ENCODE peak calls at places on chromosomes 4 and X, in five cellular contexts. A is GM12878, W is WTC11, H is K562, G is HepG2. Y is an unnamed sample.

GRCh38 chrX:21723097-21723496 is 34.8 kb downstream of the SMPX start:
- DNase-seq in H (no peak), G (no peak), W (no peak), A (no peak), Y (no peak)

GRCh38 chr4:91840359-91840758 is 463.4 kb upstream of the GRID2 start:
- DNase-seq in G (peak), A (no peak), W (no peak), H (no peak), Y (no peak)

GRCh38 chr4:7826909-7827306 is 112.8 kb downstream of the AFAP1 start:
- DNase-seq in W (no peak), G (no peak), H (no peak), A (no peak), Y (no peak)

GRCh38 chr4:39166670-39167069 is 15.7 kb upstream of the WDR19 start:
- DNase-seq in A (no peak), H (no peak), W (no peak), G (no peak), Y (no peak)

GRCh38 chr4:163166041-163166579 is 580 bp downstream of the NAF1 start:
- DNase-seq in H (peak), G (peak), W (peak), A (no peak), Y (peak)

GRCh38 chrX:151974336-151975227 is at the start of gene GABRE:
- DNase-seq in A (no peak), G (no peak), W (peak), H (peak), Y (no peak)

GRCh38 chr4:54723786-54724185 is 66.0 kb downstream of the KIT start:
- DNase-seq in G (no peak), A (no peak), W (no peak), H (no peak), Y (no peak)

GRCh38 chr4:68368566-68369473 is 18.9 kb upstream of the YTHDC1 start:
- DNase-seq in G (no peak), A (no peak), W (no peak), H (no peak), Y (no peak)

GRCh38 chr4:3481113-3481531 is 18.0 kb downstream of the DOK7 start:
- DNase-seq in G (no peak), A (no peak), W (no peak), H (no peak), Y (peak)

GRCh38 chrX:100654256-100654655 is 10.3 kb downstream of the SRPX2 start:
- DNase-seq in G (no peak), A (no peak), W (no peak), H (no peak), Y (no peak)

GRCh38 chr4:54913751-54914526 is 211.5 kb downstream of the KDR start:
- DNase-seq in G (peak), W (no peak), A (no peak), H (no peak), Y (no peak)

GRCh38 chr4:7518871-7519637 is 84.3 kb upstream of the PSAPL1 start:
- DNase-seq in H (no peak), W (no peak), A (no peak), G (no peak), Y (no peak)

GRCh38 chr4:170675568-170676262 is 586.0 kb upstream of the AADAT start:
- DNase-seq in H (no peak), A (no peak), W (no peak), G (no peak), Y (no peak)

DNA sequence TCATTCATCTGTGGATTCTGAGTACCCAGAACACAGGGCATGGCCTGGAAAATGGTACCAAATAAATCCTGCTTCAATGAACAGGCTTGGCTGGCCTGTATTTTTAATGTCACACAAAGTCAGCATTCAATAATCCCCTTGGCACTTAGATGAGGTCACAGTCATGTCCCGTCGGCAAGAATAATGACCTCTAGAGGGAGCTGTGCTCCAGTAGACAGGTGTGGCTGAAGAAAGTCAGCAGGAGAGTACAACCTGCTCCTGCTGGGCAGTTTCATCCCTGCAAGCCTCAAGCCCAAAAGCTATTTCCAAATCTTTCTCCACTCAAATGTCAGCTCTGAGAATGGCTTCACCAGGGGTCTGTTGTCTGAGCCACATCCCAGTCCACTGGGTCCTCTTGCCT is 404.0 kb upstream of the F9 start:
- DNase-seq in A (no peak), H (peak), G (peak), W (peak), Y (peak)
- TF ChIP-seq SP1 in A (no peak), H (no peak), G (no peak), W (no peak), Y (no peak)

DNA sequence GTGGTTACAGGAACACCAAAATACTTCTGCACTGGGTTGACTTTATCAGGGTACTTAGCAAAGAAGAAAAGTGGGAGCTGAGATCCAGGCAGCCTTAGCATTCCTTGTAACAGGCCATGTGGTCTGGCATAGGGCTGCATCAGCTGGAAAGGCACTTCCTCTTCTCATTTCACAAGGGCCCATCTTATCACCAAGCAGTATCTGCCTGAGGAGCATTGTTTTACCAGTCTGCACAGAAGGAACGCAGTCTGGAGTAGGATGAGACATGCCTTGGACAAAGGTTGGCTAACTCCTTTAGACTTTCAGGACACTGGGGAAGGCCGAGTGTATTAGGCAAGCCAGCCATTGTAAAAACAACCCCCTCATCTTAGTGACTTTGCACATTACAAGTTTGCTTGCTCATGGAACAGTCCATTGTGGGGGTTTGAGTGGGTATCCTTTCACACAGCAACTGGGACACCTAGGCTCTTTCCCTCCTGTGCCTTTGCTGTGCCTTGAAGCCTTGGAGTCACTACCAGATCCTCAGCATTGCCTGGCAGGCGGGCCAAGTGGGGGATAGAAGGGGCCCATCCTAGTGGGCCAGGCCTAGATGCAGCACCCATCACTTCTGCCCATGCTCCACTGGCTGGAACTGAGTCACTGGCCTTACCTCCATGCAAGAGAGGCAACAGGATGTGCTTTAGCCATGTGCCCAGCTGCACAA is 4.6 kb downstream of the SUV39H1 start:
- DNase-seq in H (no peak), A (no peak), G (no peak), W (no peak), Y (no peak)
- TF ChIP-seq CREB1 in H (no peak), A (no peak), G (no peak), W (no peak), Y (no peak)

DNA sequence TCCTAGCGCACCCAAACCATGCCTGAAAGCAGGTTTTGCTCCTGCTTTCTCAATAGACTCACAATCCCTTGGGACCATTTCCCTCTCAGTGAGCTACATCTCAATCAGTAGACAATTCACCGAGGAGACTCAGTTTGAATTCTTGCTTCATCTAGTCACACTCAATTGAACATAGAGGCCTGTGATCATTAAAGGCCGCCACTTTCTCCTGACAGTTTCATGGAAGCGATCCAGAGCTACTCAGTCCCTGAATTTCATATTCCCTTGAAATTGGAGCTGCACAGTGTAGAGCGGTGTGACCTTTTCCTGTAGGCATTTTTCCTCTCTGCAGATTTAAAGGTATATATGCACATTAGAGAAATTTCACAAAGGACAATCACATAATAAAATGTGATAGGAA is 193.9 kb upstream of the SPOCK3 start:
- DNase-seq in G (no peak), W (no peak), H (no peak), A (no peak), Y (no peak)
- TF ChIP-seq SP1 in G (no peak), W (no peak), H (no peak), A (no peak), Y (no peak)

GRCh38 chrX:146755214-146755613 is 54.4 kb upstream of the CXorf51B start:
- DNase-seq in W (no peak), G (no peak), A (no peak), H (no peak), Y (no peak)
- TF ChIP-seq CREB1 in W (no peak), G (no peak), A (no peak), H (no peak), Y (no peak)

GRCh38 chr4:52376107-52376704 is 282.9 kb downstream of the USP46 start:
- DNase-seq in A (no peak), G (peak), W (no peak), H (peak), Y (no peak)
- TF ChIP-seq SP1 in A (no peak), G (no peak), W (no peak), H (no peak), Y (no peak)

DNA sequence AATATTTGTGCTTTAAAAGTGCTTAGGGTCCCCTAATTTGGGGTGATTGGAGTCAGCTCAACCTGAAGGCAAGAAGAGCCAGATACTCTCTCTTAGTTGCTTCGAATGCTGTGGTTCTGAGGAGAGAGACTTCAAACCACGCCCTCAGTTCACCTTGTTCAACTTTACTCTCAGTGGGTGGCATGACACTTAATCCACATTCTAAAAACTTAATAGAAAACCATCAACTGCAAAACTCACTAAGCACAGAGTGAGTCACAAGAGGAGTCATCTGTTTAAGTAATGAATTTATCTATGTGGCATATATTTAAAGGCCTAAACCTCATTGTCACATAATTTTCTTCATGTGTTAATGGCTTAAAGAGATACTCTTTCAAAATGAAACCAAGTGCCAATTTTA is 99.5 kb upstream of the SLC4A4 start:
- DNase-seq in G (no peak), W (no peak), H (no peak), A (no peak), Y (no peak)
- TF ChIP-seq CREB1 in G (no peak), W (no peak), H (no peak), A (no peak), Y (no peak)

GRCh38 chr4:19776929-19777328 is 474.8 kb upstream of the SLIT2 start:
- DNase-seq in A (no peak), H (no peak), G (no peak), W (no peak), Y (no peak)

GRCh38 chr4:19774690-19775256 is 476.9 kb upstream of the SLIT2 start:
- DNase-seq in H (no peak), A (no peak), G (no peak), W (no peak), Y (no peak)

GRCh38 chr4:19780871-19781270 is 470.8 kb upstream of the SLIT2 start:
- DNase-seq in W (no peak), H (no peak), G (no peak), A (no peak), Y (no peak)

GRCh38 chr4:19772581-19772980 is 479.1 kb upstream of the SLIT2 start:
- DNase-seq in A (no peak), W (no peak), G (no peak), H (no peak), Y (no peak)

DNA sequence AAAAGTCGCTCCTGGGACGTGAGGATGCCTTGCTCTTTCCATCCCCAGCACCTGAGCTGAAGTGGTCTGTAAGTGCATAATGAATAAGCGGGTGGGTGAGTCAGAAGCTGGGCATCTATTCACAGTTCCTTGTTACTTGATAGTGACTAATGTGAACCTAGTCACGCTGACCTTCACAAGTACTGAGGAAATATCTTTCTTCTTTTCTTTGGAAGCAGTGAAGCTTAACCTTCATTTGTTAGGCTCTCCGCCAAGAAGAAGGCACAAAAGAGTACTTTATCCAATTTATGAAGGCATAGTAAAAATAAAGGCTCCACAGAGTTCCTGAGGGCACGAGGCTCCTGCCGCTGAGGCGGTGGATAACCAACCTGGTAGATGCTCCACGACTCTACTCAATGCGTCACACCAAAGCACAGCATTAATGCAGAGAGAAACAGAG is 475.7 kb upstream of the SLIT2 start:
- DNase-seq in A (no peak), G (no peak), H (no peak), W (no peak), Y (peak)
- TF ChIP-seq SP1 in A (no peak), G (no peak), H (no peak), W (no peak), Y (no peak)

DNA sequence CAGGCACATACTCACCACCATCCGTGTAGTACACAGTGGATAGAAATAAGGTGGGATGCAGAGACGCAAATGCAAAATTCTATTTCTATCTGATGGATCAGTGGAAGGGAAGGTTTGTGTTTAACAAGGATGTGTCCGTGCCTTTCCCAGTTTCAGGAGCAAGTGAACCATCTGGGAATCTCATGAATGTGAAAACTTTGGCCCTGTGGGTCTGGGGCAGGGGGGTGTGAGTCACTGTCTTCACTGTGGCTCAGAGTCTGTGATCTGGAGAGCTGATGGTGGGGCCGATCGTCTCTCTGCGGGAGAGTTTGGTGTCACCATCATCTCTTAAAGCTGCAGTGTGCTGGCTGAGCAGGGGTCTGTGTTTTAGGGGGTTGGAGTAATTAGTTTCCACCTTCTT is 179.3 kb upstream of the STS start:
- DNase-seq in H (no peak), W (no peak), A (no peak), G (no peak), Y (no peak)
- TF ChIP-seq CREB1 in H (no peak), W (no peak), A (no peak), G (no peak), Y (no peak)

GRCh38 chrX:141405878-141406492 is 163.7 kb upstream of the SPANXC start:
- DNase-seq in A (no peak), G (no peak), H (no peak), W (no peak), Y (no peak)
- TF ChIP-seq SP1 in A (no peak), G (no peak), H (no peak), W (no peak), Y (no peak)